ENCODE peak calls at places on chromosomes 6 and 20, in nine cellular contexts. Q is K562, Y is A549, W is suprapubic skin, E is ovary, N is right lobe of liver, G is transverse colon, X is stomach, B is prostate gland. V is an unnamed sample.
A peak's percentile ranks its signal among the peaks of the same experiment; 100 is the strongest.

GRCh38 chr6:75791881-75792280 is 42.8 kb downstream of the MYO6 start:
- DNase-seq in Q (no peak), Y (no peak), W (no peak), E (no peak), N (no peak), G (no peak), X (no peak), B (no peak), V (peak; percentile 6)

GRCh38 chr20:20207291-20207690 is 155.0 kb downstream of the CFAP61 start:
- DNase-seq in Q (no peak), Y (no peak), W (no peak), E (no peak), N (no peak), G (no peak), X (no peak), B (no peak), V (no peak)

GRCh38 chr20:21175433-21175832 is 49.6 kb downstream of the KIZ start:
- DNase-seq in Q (no peak), Y (no peak), W (no peak), E (no peak), N (no peak), G (no peak), X (no peak), B (no peak), V (no peak)

GRCh38 chr6:19827247-19827646 is 9.9 kb upstream of the ID4 start:
- DNase-seq in Q (no peak), Y (no peak), W (no peak), E (no peak), N (no peak), G (no peak), X (no peak), B (no peak), V (no peak)

GRCh38 chr6:66605011-66605410 is 898.0 kb upstream of the EYS start:
- DNase-seq in Q (no peak), Y (no peak), W (no peak), E (no peak), N (no peak), G (no peak), X (no peak), B (no peak), V (no peak)

GRCh38 chr6:73503027-73503772 is 17.6 kb downstream of the EEF1A1 start:
- DNase-seq in Q (no peak), Y (no peak), W (no peak), E (no peak), N (no peak), G (no peak), X (no peak), B (no peak), V (no peak)

GRCh38 chr6:153312633-153313032 is 181.6 kb upstream of the RGS17 start:
- DNase-seq in Q (no peak), Y (peak; percentile 70), W (no peak), E (no peak), N (no peak), G (peak; percentile 12), X (peak; percentile 67), B (peak; percentile 5), V (no peak)

GRCh38 chr6:102390541-102390940 is 997.0 kb downstream of the GRIK2 start:
- DNase-seq in Q (no peak), Y (no peak), W (no peak), E (no peak), N (no peak), G (no peak), X (no peak), B (no peak), V (no peak)

GRCh38 chr20:40651121-40651520 is 37.9 kb downstream of the MAFB start:
- DNase-seq in Q (no peak), Y (no peak), W (no peak), E (no peak), N (no peak), G (no peak), X (no peak), B (no peak), V (no peak)

GRCh38 chr6:121645100-121645745 is 209.8 kb downstream of the GJA1 start:
- DNase-seq in Q (no peak), Y (no peak), W (no peak), E (no peak), N (no peak), G (no peak), X (no peak), B (no peak), V (no peak)

GRCh38 chr20:36306557-36307411 is 645 bp downstream of the DLGAP4 start:
- DNase-seq in Q (no peak), Y (no peak), W (no peak), E (no peak), N (no peak), G (no peak), X (peak; percentile 24), B (no peak), V (no peak)

GRCh38 chr6:55040102-55040848 is 134.0 kb upstream of the HCRTR2 start:
- DNase-seq in Q (no peak), Y (no peak), W (no peak), E (no peak), N (no peak), G (no peak), X (no peak), B (no peak), V (no peak)

GRCh38 chr6:14544689-14545088 is 427.1 kb downstream of the CD83 start:
- DNase-seq in Q (no peak), Y (no peak), W (no peak), E (no peak), N (no peak), G (no peak), X (no peak), B (no peak), V (no peak)

GRCh38 chr6:165713845-165714466 is 50.9 kb upstream of the PDE10A start:
- DNase-seq in Q (no peak), Y (no peak), W (no peak), E (no peak), N (no peak), G (no peak), X (no peak), B (no peak), V (no peak)

GRCh38 chr6:14596410-14596809 is 478.8 kb downstream of the CD83 start:
- DNase-seq in Q (no peak), Y (peak; percentile 36), W (no peak), E (no peak), N (no peak), G (no peak), X (peak; percentile 28), B (no peak), V (no peak)

GRCh38 chr20:63056236-63057132 is 49.7 kb upstream of the BHLHE23 start:
- DNase-seq in Q (peak; percentile 78), Y (peak; percentile 53), W (peak; percentile 75), E (no peak), N (peak; percentile 48), G (peak; percentile 24), X (peak; percentile 42), B (no peak), V (peak; percentile 52)

GRCh38 chr6:2764610-2765165 is 505 bp upstream of the WRNIP1 start:
- DNase-seq in Q (peak; percentile 97), Y (peak; percentile 69), W (peak; percentile 79), E (peak; percentile 58), N (peak; percentile 69), G (peak; percentile 56), X (no peak), B (peak; percentile 38), V (peak; percentile 50)

DNA sequence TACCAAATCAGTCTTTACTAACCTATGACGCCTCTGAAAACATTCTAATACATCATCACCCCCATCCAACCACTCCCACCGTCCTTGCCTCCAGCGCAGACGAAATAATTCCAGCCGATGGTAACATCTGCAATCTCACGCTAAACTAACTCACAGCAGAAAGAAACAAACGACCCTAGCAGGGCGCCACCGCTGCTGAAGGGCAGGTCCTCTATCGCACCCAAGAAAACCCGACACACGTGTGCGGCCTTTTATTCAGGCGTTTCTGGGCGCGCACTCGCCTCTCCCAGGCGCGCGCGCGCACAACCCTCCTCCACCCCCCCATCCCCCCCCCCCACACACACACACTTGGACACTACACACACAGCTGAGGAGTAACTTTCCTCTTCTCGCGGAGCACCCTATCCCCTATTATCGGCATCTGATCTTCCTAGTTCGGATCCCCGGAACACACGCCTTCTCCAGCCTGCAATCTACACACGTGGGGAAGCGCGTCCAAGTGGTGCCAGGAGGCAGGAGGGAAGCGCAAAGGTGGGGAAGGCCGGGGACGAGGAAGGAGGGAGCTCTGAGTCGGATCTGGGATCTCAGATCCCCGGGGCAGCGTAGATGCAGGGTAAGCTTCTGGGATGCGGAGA is 1.4 kb downstream of the GFOD1 start:
- DNase-seq in Q (peak; percentile 69), Y (peak; percentile 45), W (no peak), E (peak; percentile 23), N (peak; percentile 65), G (peak; percentile 33), X (no peak), B (peak; percentile 12), V (peak; percentile 67)
- TF ChIP-seq POLR2A in Q (peak; percentile 41), Y (peak; percentile 16), W (no peak), E (no peak), N (peak; percentile 32), G (no peak), X (no peak), B (no peak), V (no peak)

GRCh38 chr20:14189794-14190402 is 147.5 kb downstream of the FLRT3 start:
- DNase-seq in Q (no peak), Y (peak; percentile 69), W (no peak), E (no peak), N (no peak), G (no peak), X (no peak), B (peak; percentile 29), V (no peak)
- TF ChIP-seq POLR2A in Q (no peak), Y (no peak), W (no peak), E (no peak), N (no peak), G (no peak), X (no peak), B (no peak), V (no peak)

GRCh38 chr6:31776961-31777666 is at the start of gene VWA7:
- DNase-seq in Q (peak; percentile 99), Y (peak; percentile 87), W (no peak), E (peak; percentile 78), N (peak; percentile 93), G (peak; percentile 87), X (peak; percentile 89), B (peak; percentile 42), V (peak; percentile 90)
- TF ChIP-seq POLR2A in Q (peak; percentile 84), Y (no peak), W (no peak), E (no peak), N (peak; percentile 29), G (peak; percentile 54), X (peak; percentile 34), B (peak; percentile 26), V (no peak)

DNA sequence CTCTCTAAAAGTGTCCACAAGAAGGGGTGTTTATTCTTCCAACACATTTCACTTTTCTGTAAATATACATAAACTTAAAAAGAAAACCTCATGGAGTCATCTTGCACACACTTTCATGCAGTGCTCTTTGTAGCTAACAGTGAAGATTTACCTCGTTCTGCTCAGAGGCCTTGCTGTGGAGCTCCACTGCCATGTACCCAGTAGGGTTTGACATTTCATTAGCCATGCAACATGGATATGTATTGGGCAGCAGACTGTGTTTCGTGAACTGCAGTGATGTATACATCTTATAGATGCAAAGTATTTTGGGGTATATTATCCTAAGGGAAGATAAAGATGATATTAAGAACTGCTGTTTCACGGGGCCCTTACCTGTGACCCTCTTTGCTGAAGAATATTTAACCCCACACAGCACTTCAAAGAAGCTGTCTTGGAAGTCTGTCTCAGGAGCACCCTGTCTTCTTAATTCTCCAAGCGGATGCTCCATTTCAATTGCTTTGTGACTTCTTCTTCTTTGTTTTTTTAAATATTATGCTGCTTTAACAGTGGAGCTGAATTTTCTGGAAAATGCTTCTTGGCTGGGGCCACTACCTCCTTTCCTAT is 17.9 kb downstream of the IRF4 start:
- DNase-seq in Q (no peak), Y (no peak), W (no peak), E (no peak), N (no peak), G (no peak), X (no peak), B (no peak), V (no peak)
- TF ChIP-seq POLR2A in Q (no peak), Y (no peak), W (no peak), E (no peak), N (no peak), G (no peak), X (no peak), B (no peak), V (no peak)